ENCODE peak calls at places on chromosomes 6 and 20, in four cellular contexts. One of them, this sample, is unnamed.

GRCh38 chr20:48398506-48399449 is 429.0 kb downstream of the PREX1 start:
- DNase-seq in NCI-H2171 treated with DMSO at 0.1 percent for 48 hours: peak; percentile 99
- DNase-seq in foreskin fibroblast: no peak
- DNase-seq in memory B cell: no peak
- DNase-seq in this sample: peak; percentile 82

GRCh38 chr6:139883776-139884175 is 509.3 kb upstream of the CITED2 start:
- DNase-seq in foreskin fibroblast: no peak
- DNase-seq in NCI-H2171 treated with DMSO at 0.1 percent for 48 hours: no peak
- DNase-seq in memory B cell: no peak
- DNase-seq in this sample: no peak

GRCh38 chr20:5586720-5587119 is 163.5 kb upstream of the SHLD1 start:
- DNase-seq in foreskin fibroblast: no peak
- DNase-seq in memory B cell: no peak
- DNase-seq in NCI-H2171 treated with DMSO at 0.1 percent for 48 hours: no peak
- DNase-seq in this sample: no peak

GRCh38 chr20:58618694-58619540 is 32.2 kb upstream of the STX16 start:
- DNase-seq in foreskin fibroblast: peak; percentile 64
- DNase-seq in memory B cell: no peak
- DNase-seq in NCI-H2171 treated with DMSO at 0.1 percent for 48 hours: no peak
- DNase-seq in this sample: no peak

GRCh38 chr20:13271977-13272975 is 51.2 kb downstream of the ISM1 start:
- DNase-seq in memory B cell: no peak
- DNase-seq in foreskin fibroblast: no peak
- DNase-seq in NCI-H2171 treated with DMSO at 0.1 percent for 48 hours: peak; percentile 64
- DNase-seq in this sample: no peak

GRCh38 chr6:41636803-41637178 is 1.5 kb upstream of the MDFI start:
- DNase-seq in foreskin fibroblast: no peak
- DNase-seq in memory B cell: no peak
- DNase-seq in NCI-H2171 treated with DMSO at 0.1 percent for 48 hours: no peak
- DNase-seq in this sample: no peak

GRCh38 chr6:168307011-168307694 is 12.4 kb downstream of the DACT2 start:
- DNase-seq in NCI-H2171 treated with DMSO at 0.1 percent for 48 hours: no peak
- DNase-seq in memory B cell: no peak
- DNase-seq in foreskin fibroblast: no peak
- DNase-seq in this sample: no peak

GRCh38 chr6:117829594-117830319 is 77.3 kb upstream of the SLC35F1 start:
- DNase-seq in memory B cell: no peak
- DNase-seq in foreskin fibroblast: no peak
- DNase-seq in NCI-H2171 treated with DMSO at 0.1 percent for 48 hours: peak; percentile 54
- DNase-seq in this sample: peak; percentile 48

GRCh38 chr20:16714242-16714641 is 15.6 kb upstream of the SNRPB2 start:
- DNase-seq in foreskin fibroblast: no peak
- DNase-seq in memory B cell: no peak
- DNase-seq in NCI-H2171 treated with DMSO at 0.1 percent for 48 hours: no peak
- DNase-seq in this sample: no peak

GRCh38 chr6:107667790-107668189 is 156.3 kb downstream of the SCML4 start:
- DNase-seq in NCI-H2171 treated with DMSO at 0.1 percent for 48 hours: peak; percentile 81
- DNase-seq in foreskin fibroblast: no peak
- DNase-seq in memory B cell: no peak
- DNase-seq in this sample: peak; percentile 71

GRCh38 chr20:38270869-38271608 is 10.5 kb upstream of the KIAA1755 start:
- DNase-seq in foreskin fibroblast: peak; percentile 92
- DNase-seq in NCI-H2171 treated with DMSO at 0.1 percent for 48 hours: no peak
- DNase-seq in memory B cell: no peak
- DNase-seq in this sample: no peak

GRCh38 chr6:4907602-4908001 is 96.2 kb downstream of the RPP40 start:
- DNase-seq in foreskin fibroblast: no peak
- DNase-seq in NCI-H2171 treated with DMSO at 0.1 percent for 48 hours: no peak
- DNase-seq in memory B cell: no peak
- DNase-seq in this sample: no peak

GRCh38 chr6:54099201-54099600 is 12.0 kb upstream of the MLIP start:
- DNase-seq in memory B cell: no peak
- DNase-seq in foreskin fibroblast: no peak
- DNase-seq in NCI-H2171 treated with DMSO at 0.1 percent for 48 hours: no peak
- DNase-seq in this sample: no peak